ENCODE peak calls at places on chromosomes 13 and 19, in ten cellular contexts. E is right lobe of liver, W is mesendoderm, N is thoracic aorta, Y is NB4, X is AG10803, V is ascending aorta, O is cardiac muscle cell, T is psoas muscle, P is fibroblast of mammary gland. L is an unnamed sample.

GRCh38 chr19:46860125-46860845 is 512 bp upstream of the ARHGAP35 start:
- DNase-seq in T (peak; percentile 99), V (peak; percentile 99), Y (peak; percentile 100), W (peak; percentile 99), N (peak; percentile 93), O (peak; percentile 99), X (peak; percentile 99), P (peak; percentile 97), E (peak; percentile 98), L (peak; percentile 99)

GRCh38 chr19:39563408-39563807 is 23.4 kb upstream of the EID2 start:
- DNase-seq in E (no peak), V (no peak), P (peak; percentile 62), X (no peak), T (no peak), W (peak; percentile 49), Y (no peak), N (no peak), O (peak; percentile 3), L (no peak)

GRCh38 chr19:19578241-19578640 is 40.2 kb downstream of the CILP2 start:
- DNase-seq in X (no peak), W (no peak), Y (no peak), E (no peak), N (no peak), T (no peak), V (no peak), O (no peak), P (no peak), L (no peak)

GRCh38 chr13:99758465-99759162 is 213.0 kb downstream of the ZIC5 start:
- DNase-seq in W (no peak), T (no peak), V (no peak), Y (no peak), E (no peak), P (no peak), O (no peak), N (no peak), X (no peak), L (no peak)

GRCh38 chr19:52535831-52536800 is 8.6 kb downstream of the ZNF808 start:
- DNase-seq in P (peak; percentile 70), Y (peak; percentile 88), E (peak; percentile 70), X (peak; percentile 71), N (peak; percentile 76), V (peak; percentile 93), W (peak; percentile 96), T (peak; percentile 93), O (peak; percentile 88), L (peak; percentile 94)

GRCh38 chr13:33612641-33613638 is 205.0 kb upstream of the RFC3 start:
- DNase-seq in N (no peak), Y (no peak), W (no peak), P (no peak), V (no peak), O (no peak), X (no peak), T (no peak), E (no peak), L (no peak)

GRCh38 chr13:113566227-113566561 is 18.4 kb upstream of the TFDP1 start:
- DNase-seq in X (no peak), E (no peak), V (peak; percentile 37), O (no peak), Y (no peak), W (no peak), P (no peak), T (peak; percentile 38), N (no peak), L (no peak)

GRCh38 chr19:51296331-51297093 is 14.9 kb upstream of the IGLON5 start:
- DNase-seq in T (no peak), O (peak; percentile 19), W (peak; percentile 67), X (no peak), P (no peak), V (no peak), N (no peak), Y (peak; percentile 33), E (no peak), L (no peak)

GRCh38 chr19:7076151-7076550 is 6.6 kb downstream of the ZNF557 start:
- DNase-seq in T (no peak), P (no peak), O (no peak), N (no peak), W (no peak), Y (no peak), X (no peak), E (no peak), V (no peak), L (no peak)

GRCh38 chr19:1618157-1619093 is 13.2 kb upstream of the UQCR11 start:
- DNase-seq in E (no peak), V (no peak), O (peak; percentile 20), T (no peak), W (peak; percentile 83), Y (peak; percentile 28), X (peak; percentile 17), N (no peak), P (peak; percentile 25), L (peak; percentile 47)

DNA sequence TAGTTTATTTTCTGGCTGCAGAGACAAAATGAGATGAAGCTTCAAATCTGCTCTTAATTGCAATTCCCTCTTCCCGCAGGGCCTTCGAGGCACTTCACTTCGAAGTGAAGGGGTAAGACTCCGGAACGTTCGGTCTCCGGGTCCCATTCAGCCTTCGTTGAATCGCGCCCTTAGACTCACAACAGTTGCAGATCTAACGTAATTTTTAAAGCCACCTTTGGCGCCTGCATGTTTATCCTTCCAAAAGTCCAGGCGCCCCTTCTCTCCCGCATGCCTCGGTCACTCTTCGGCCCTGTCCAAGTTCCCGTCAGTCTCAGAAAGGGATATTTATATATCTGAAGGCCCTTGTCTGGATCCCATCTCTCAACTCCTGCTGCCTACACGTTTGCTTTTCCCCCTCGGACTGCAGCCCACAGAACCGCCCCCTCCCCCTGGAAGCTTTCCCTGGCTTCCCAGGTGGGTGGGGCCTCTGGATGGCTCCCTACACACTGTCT is 912 bp upstream of the KCTD12 start:
- DNase-seq in N (no peak), V (no peak), T (no peak), X (no peak), E (no peak), P (no peak), Y (no peak), O (peak; percentile 17), W (peak; percentile 26), L (peak; percentile 23)
- H3K4me3 ChIP-seq in N (peak overlapping the region; percentile 90), V (peak overlapping the region; percentile 99), T (peak overlapping the region; percentile 79), X (peak overlapping the region; percentile 71), E (peak overlapping the region; percentile 47), P (peak overlapping the region; percentile 57), Y (no peak overlapping the region), O (peak overlapping the region; percentile 94), W (peak overlapping the region; percentile 13), L (peak overlapping the region; percentile 95)

GRCh38 chr19:48169974-48170803 is at the start of the genes LIG1 and ZSWIM9:
- DNase-seq in W (peak; percentile 97), Y (peak; percentile 100), O (peak; percentile 98), E (peak; percentile 94), T (peak; percentile 95), P (peak; percentile 92), X (peak; percentile 94), V (peak; percentile 93), N (peak; percentile 51), L (peak; percentile 97)

GRCh38 chr19:48168689-48169088 is 1.5 kb downstream of the LIG1 start:
- DNase-seq in X (no peak), T (no peak), O (no peak), V (no peak), E (no peak), W (no peak), P (no peak), N (no peak), Y (no peak), L (no peak)

GRCh38 chr19:48171584-48172170 is 1.2 kb downstream of the ZSWIM9 start:
- DNase-seq in T (peak; percentile 46), W (no peak), Y (no peak), E (no peak), N (no peak), X (no peak), V (no peak), O (no peak), P (no peak), L (no peak)

GRCh38 chr19:48169585-48169973 is 565 bp downstream of the LIG1 start:
- DNase-seq in W (peak; percentile 91), X (peak; percentile 46), N (peak; percentile 20), P (peak; percentile 55), Y (peak; percentile 87), E (peak; percentile 86), O (peak; percentile 68), V (peak; percentile 80), T (peak; percentile 85), L (peak; percentile 95)

GRCh38 chr19:48170817-48171347 is 402 bp downstream of the ZSWIM9 start:
- DNase-seq in E (no peak), O (no peak), W (peak; percentile 9), X (no peak), Y (no peak), V (no peak), P (no peak), N (no peak), T (peak; percentile 52), L (no peak)
- H3K4me3 ChIP-seq in E (peak overlapping the region; percentile 80), O (peak overlapping the region; percentile 84), W (peak overlapping the region; percentile 88), X (peak overlapping the region; percentile 90), Y (peak overlapping the region; percentile 88), V (peak overlapping the region; percentile 85), P (peak overlapping the region; percentile 89), N (peak overlapping the region; percentile 96), T (peak overlapping the region; percentile 88), L (peak overlapping the region; percentile 75)

GRCh38 chr13:83182845-83183244 is 699.4 kb downstream of the SLITRK1 start:
- DNase-seq in O (no peak), V (no peak), X (no peak), E (no peak), P (no peak), Y (no peak), T (peak; percentile 17), W (no peak), N (no peak), L (no peak)
- H3K4me3 ChIP-seq in O (no peak overlapping the region), V (no peak overlapping the region), X (no peak overlapping the region), E (no peak overlapping the region), P (no peak overlapping the region), Y (no peak overlapping the region), T (no peak overlapping the region), W (no peak overlapping the region), N (no peak overlapping the region), L (no peak overlapping the region)

GRCh38 chr19:43641333-43641732 is 1.7 kb upstream of the CADM4 start:
- DNase-seq in T (no peak), N (no peak), P (no peak), E (no peak), Y (peak; percentile 20), V (no peak), O (no peak), W (peak; percentile 44), X (no peak), L (no peak)

GRCh38 chr19:43639507-43640423 is at the start of gene CADM4:
- DNase-seq in X (no peak), T (peak; percentile 56), N (no peak), P (no peak), W (no peak), Y (peak; percentile 9), E (peak; percentile 55), O (no peak), V (no peak), L (peak; percentile 63)

GRCh38 chr19:43638214-43638990 is 1.2 kb downstream of the CADM4 start:
- DNase-seq in T (no peak), P (no peak), Y (no peak), V (no peak), X (no peak), N (no peak), W (no peak), E (no peak), O (no peak), L (no peak)

GRCh38 chr19:43638991-43639494 is 607 bp downstream of the CADM4 start:
- DNase-seq in O (no peak), V (no peak), T (no peak), W (no peak), Y (no peak), N (no peak), E (no peak), X (no peak), P (no peak), L (no peak)

DNA sequence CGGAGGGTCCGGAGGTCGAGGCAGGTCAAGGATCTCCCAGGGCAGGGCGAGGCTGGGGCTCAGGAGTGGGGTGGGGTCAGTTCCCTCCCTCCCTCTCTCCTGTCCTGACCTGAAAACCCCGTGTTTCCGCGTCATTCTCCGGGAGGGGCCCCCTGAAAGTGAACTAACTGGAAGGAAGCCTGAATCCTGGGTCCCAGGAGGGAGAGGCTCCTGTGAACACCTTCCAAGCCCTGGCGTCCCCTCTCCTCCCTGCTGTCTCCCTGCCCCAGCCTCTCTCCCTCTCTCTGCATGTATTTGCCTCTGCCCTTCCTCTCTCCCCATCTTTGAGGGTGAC is 741 bp upstream of the CADM4 start:
- DNase-seq in N (no peak), W (no peak), X (no peak), P (no peak), T (no peak), E (no peak), V (no peak), Y (no peak), O (no peak), L (no peak)
- H3K4me3 ChIP-seq in N (peak overlapping the region; percentile 74), W (peak overlapping the region; percentile 62), X (peak overlapping the region; percentile 59), P (no peak overlapping the region), T (peak overlapping the region; percentile 62), E (peak overlapping the region; percentile 44), V (peak overlapping the region; percentile 77), Y (no peak overlapping the region), O (peak overlapping the region; percentile 68), L (no peak overlapping the region)

L was measured in hepatocyte.